ENCODE peak calls at places on chromosome 1, in nine cellular contexts. One of them, this sample, is unnamed.

GRCh38 chr1:56527548-56528302 is 51.6 kb downstream of the PLPP3 start:
- DNase-seq in SHP77 treated with DMSO at 0.1 percent for 48 hours: peak
- DNase-seq in stimulated activated CD4-positive, alpha-beta T cell treated with anti-CD3 and anti-CD28 coated beads, TNF-alpha, amount 100 ng/mL, for 4 hours: no peak
- DNase-seq in amniotic stem cell: no peak
- DNase-seq in bronchial epithelial cell: no peak
- DNase-seq in naive thymus-derived CD4-positive, alpha-beta T cell: no peak
- DNase-seq in retina: no peak
- DNase-seq in thoracic aorta: no peak
- DNase-seq in GM06990: no peak
- DNase-seq in this sample: no peak

GRCh38 chr1:9294440-9294773 is 1.7 kb downstream of the SPSB1 start:
- DNase-seq in thoracic aorta: no peak
- DNase-seq in bronchial epithelial cell: peak
- DNase-seq in GM06990: no peak
- DNase-seq in SHP77 treated with DMSO at 0.1 percent for 48 hours: no peak
- DNase-seq in amniotic stem cell: peak
- DNase-seq in retina: no peak
- DNase-seq in stimulated activated CD4-positive, alpha-beta T cell treated with anti-CD3 and anti-CD28 coated beads, TNF-alpha, amount 100 ng/mL, for 4 hours: no peak
- DNase-seq in naive thymus-derived CD4-positive, alpha-beta T cell: no peak
- DNase-seq in this sample: no peak

GRCh38 chr1:14184346-14184963 is 414.0 kb upstream of the KAZN start:
- DNase-seq in GM06990: no peak
- DNase-seq in stimulated activated CD4-positive, alpha-beta T cell treated with anti-CD3 and anti-CD28 coated beads, TNF-alpha, amount 100 ng/mL, for 4 hours: no peak
- DNase-seq in SHP77 treated with DMSO at 0.1 percent for 48 hours: no peak
- DNase-seq in thoracic aorta: no peak
- DNase-seq in amniotic stem cell: no peak
- DNase-seq in retina: no peak
- DNase-seq in bronchial epithelial cell: no peak
- DNase-seq in naive thymus-derived CD4-positive, alpha-beta T cell: no peak
- DNase-seq in this sample: no peak

GRCh38 chr1:64921761-64922160 is 44.6 kb downstream of the JAK1 start:
- DNase-seq in SHP77 treated with DMSO at 0.1 percent for 48 hours: no peak
- DNase-seq in amniotic stem cell: no peak
- DNase-seq in naive thymus-derived CD4-positive, alpha-beta T cell: no peak
- DNase-seq in bronchial epithelial cell: no peak
- DNase-seq in GM06990: no peak
- DNase-seq in retina: no peak
- DNase-seq in thoracic aorta: no peak
- DNase-seq in stimulated activated CD4-positive, alpha-beta T cell treated with anti-CD3 and anti-CD28 coated beads, TNF-alpha, amount 100 ng/mL, for 4 hours: no peak
- DNase-seq in this sample: no peak

GRCh38 chr1:205398586-205398985 is 23.3 kb downstream of the LEMD1 start:
- DNase-seq in retina: no peak
- DNase-seq in amniotic stem cell: no peak
- DNase-seq in bronchial epithelial cell: no peak
- DNase-seq in naive thymus-derived CD4-positive, alpha-beta T cell: no peak
- DNase-seq in thoracic aorta: no peak
- DNase-seq in GM06990: no peak
- DNase-seq in SHP77 treated with DMSO at 0.1 percent for 48 hours: no peak
- DNase-seq in stimulated activated CD4-positive, alpha-beta T cell treated with anti-CD3 and anti-CD28 coated beads, TNF-alpha, amount 100 ng/mL, for 4 hours: no peak
- DNase-seq in this sample: no peak

GRCh38 chr1:6601865-6602668 is 602 bp downstream of the KLHL21 start:
- DNase-seq in bronchial epithelial cell: peak
- DNase-seq in retina: peak
- DNase-seq in amniotic stem cell: no peak
- DNase-seq in naive thymus-derived CD4-positive, alpha-beta T cell: peak
- DNase-seq in SHP77 treated with DMSO at 0.1 percent for 48 hours: no peak
- DNase-seq in thoracic aorta: no peak
- DNase-seq in stimulated activated CD4-positive, alpha-beta T cell treated with anti-CD3 and anti-CD28 coated beads, TNF-alpha, amount 100 ng/mL, for 4 hours: no peak
- DNase-seq in GM06990: peak
- DNase-seq in this sample: peak

GRCh38 chr1:84719477-84720274 is 29.4 kb upstream of the SSX2IP start:
- DNase-seq in GM06990: no peak
- DNase-seq in stimulated activated CD4-positive, alpha-beta T cell treated with anti-CD3 and anti-CD28 coated beads, TNF-alpha, amount 100 ng/mL, for 4 hours: no peak
- DNase-seq in thoracic aorta: no peak
- DNase-seq in amniotic stem cell: no peak
- DNase-seq in bronchial epithelial cell: no peak
- DNase-seq in retina: peak
- DNase-seq in SHP77 treated with DMSO at 0.1 percent for 48 hours: no peak
- DNase-seq in naive thymus-derived CD4-positive, alpha-beta T cell: no peak
- DNase-seq in this sample: no peak

GRCh38 chr1:169550294-169550693 is 36.0 kb downstream of the F5 start:
- DNase-seq in SHP77 treated with DMSO at 0.1 percent for 48 hours: peak
- DNase-seq in retina: peak
- DNase-seq in thoracic aorta: no peak
- DNase-seq in stimulated activated CD4-positive, alpha-beta T cell treated with anti-CD3 and anti-CD28 coated beads, TNF-alpha, amount 100 ng/mL, for 4 hours: no peak
- DNase-seq in bronchial epithelial cell: peak
- DNase-seq in amniotic stem cell: no peak
- DNase-seq in GM06990: peak
- DNase-seq in naive thymus-derived CD4-positive, alpha-beta T cell: peak
- DNase-seq in this sample: no peak

GRCh38 chr1:172180886-172181285 is 239.6 kb upstream of the C1orf105 start:
- DNase-seq in thoracic aorta: no peak
- DNase-seq in SHP77 treated with DMSO at 0.1 percent for 48 hours: no peak
- DNase-seq in stimulated activated CD4-positive, alpha-beta T cell treated with anti-CD3 and anti-CD28 coated beads, TNF-alpha, amount 100 ng/mL, for 4 hours: no peak
- DNase-seq in amniotic stem cell: no peak
- DNase-seq in naive thymus-derived CD4-positive, alpha-beta T cell: peak
- DNase-seq in GM06990: peak
- DNase-seq in bronchial epithelial cell: peak
- DNase-seq in retina: no peak
- DNase-seq in this sample: peak

GRCh38 chr1:73765551-73766233 is 432.3 kb downstream of the LRRIQ3 start:
- DNase-seq in thoracic aorta: no peak
- DNase-seq in amniotic stem cell: no peak
- DNase-seq in naive thymus-derived CD4-positive, alpha-beta T cell: no peak
- DNase-seq in stimulated activated CD4-positive, alpha-beta T cell treated with anti-CD3 and anti-CD28 coated beads, TNF-alpha, amount 100 ng/mL, for 4 hours: no peak
- DNase-seq in SHP77 treated with DMSO at 0.1 percent for 48 hours: no peak
- DNase-seq in retina: no peak
- DNase-seq in bronchial epithelial cell: no peak
- DNase-seq in GM06990: no peak
- DNase-seq in this sample: no peak

GRCh38 chr1:15411593-15412487 is 2.2 kb downstream of the EFHD2 start:
- DNase-seq in stimulated activated CD4-positive, alpha-beta T cell treated with anti-CD3 and anti-CD28 coated beads, TNF-alpha, amount 100 ng/mL, for 4 hours: no peak
- DNase-seq in retina: no peak
- DNase-seq in bronchial epithelial cell: no peak
- DNase-seq in SHP77 treated with DMSO at 0.1 percent for 48 hours: no peak
- DNase-seq in thoracic aorta: no peak
- DNase-seq in GM06990: peak
- DNase-seq in naive thymus-derived CD4-positive, alpha-beta T cell: no peak
- DNase-seq in amniotic stem cell: no peak
- DNase-seq in this sample: peak

GRCh38 chr1:245960171-245960570 is 546.9 kb downstream of the SMYD3 start:
- DNase-seq in thoracic aorta: no peak
- DNase-seq in SHP77 treated with DMSO at 0.1 percent for 48 hours: no peak
- DNase-seq in naive thymus-derived CD4-positive, alpha-beta T cell: no peak
- DNase-seq in bronchial epithelial cell: no peak
- DNase-seq in stimulated activated CD4-positive, alpha-beta T cell treated with anti-CD3 and anti-CD28 coated beads, TNF-alpha, amount 100 ng/mL, for 4 hours: no peak
- DNase-seq in GM06990: no peak
- DNase-seq in amniotic stem cell: no peak
- DNase-seq in retina: no peak
- DNase-seq in this sample: no peak

GRCh38 chr1:7538033-7538432 is 233.1 kb upstream of the VAMP3 start:
- DNase-seq in GM06990: no peak
- DNase-seq in stimulated activated CD4-positive, alpha-beta T cell treated with anti-CD3 and anti-CD28 coated beads, TNF-alpha, amount 100 ng/mL, for 4 hours: no peak
- DNase-seq in naive thymus-derived CD4-positive, alpha-beta T cell: no peak
- DNase-seq in retina: no peak
- DNase-seq in SHP77 treated with DMSO at 0.1 percent for 48 hours: peak
- DNase-seq in bronchial epithelial cell: peak
- DNase-seq in amniotic stem cell: no peak
- DNase-seq in thoracic aorta: no peak
- DNase-seq in this sample: no peak

GRCh38 chr1:75791022-75791421 is 5.0 kb downstream of the RABGGTB start:
- DNase-seq in thoracic aorta: no peak
- DNase-seq in stimulated activated CD4-positive, alpha-beta T cell treated with anti-CD3 and anti-CD28 coated beads, TNF-alpha, amount 100 ng/mL, for 4 hours: no peak
- DNase-seq in retina: no peak
- DNase-seq in amniotic stem cell: no peak
- DNase-seq in GM06990: no peak
- DNase-seq in naive thymus-derived CD4-positive, alpha-beta T cell: no peak
- DNase-seq in SHP77 treated with DMSO at 0.1 percent for 48 hours: no peak
- DNase-seq in bronchial epithelial cell: peak
- DNase-seq in this sample: no peak

GRCh38 chr1:168628807-168629206 is 52.4 kb downstream of the XCL1 start:
- DNase-seq in amniotic stem cell: no peak
- DNase-seq in GM06990: no peak
- DNase-seq in bronchial epithelial cell: peak
- DNase-seq in SHP77 treated with DMSO at 0.1 percent for 48 hours: no peak
- DNase-seq in stimulated activated CD4-positive, alpha-beta T cell treated with anti-CD3 and anti-CD28 coated beads, TNF-alpha, amount 100 ng/mL, for 4 hours: no peak
- DNase-seq in naive thymus-derived CD4-positive, alpha-beta T cell: no peak
- DNase-seq in thoracic aorta: no peak
- DNase-seq in retina: no peak
- DNase-seq in this sample: no peak

GRCh38 chr1:29305943-29306342 is 69.6 kb downstream of the PTPRU start:
- DNase-seq in amniotic stem cell: no peak
- DNase-seq in naive thymus-derived CD4-positive, alpha-beta T cell: no peak
- DNase-seq in SHP77 treated with DMSO at 0.1 percent for 48 hours: no peak
- DNase-seq in thoracic aorta: no peak
- DNase-seq in bronchial epithelial cell: no peak
- DNase-seq in retina: no peak
- DNase-seq in stimulated activated CD4-positive, alpha-beta T cell treated with anti-CD3 and anti-CD28 coated beads, TNF-alpha, amount 100 ng/mL, for 4 hours: no peak
- DNase-seq in GM06990: no peak
- DNase-seq in this sample: no peak

GRCh38 chr1:56872597-56872996 is 18.0 kb downstream of the C8A start:
- DNase-seq in stimulated activated CD4-positive, alpha-beta T cell treated with anti-CD3 and anti-CD28 coated beads, TNF-alpha, amount 100 ng/mL, for 4 hours: no peak
- DNase-seq in retina: no peak
- DNase-seq in naive thymus-derived CD4-positive, alpha-beta T cell: no peak
- DNase-seq in GM06990: no peak
- DNase-seq in bronchial epithelial cell: peak
- DNase-seq in amniotic stem cell: no peak
- DNase-seq in SHP77 treated with DMSO at 0.1 percent for 48 hours: no peak
- DNase-seq in thoracic aorta: no peak
- DNase-seq in this sample: no peak

GRCh38 chr1:28002600-28002999 is 42.8 kb downstream of the XKR8 start:
- DNase-seq in thoracic aorta: no peak
- DNase-seq in GM06990: no peak
- DNase-seq in naive thymus-derived CD4-positive, alpha-beta T cell: no peak
- DNase-seq in amniotic stem cell: no peak
- DNase-seq in stimulated activated CD4-positive, alpha-beta T cell treated with anti-CD3 and anti-CD28 coated beads, TNF-alpha, amount 100 ng/mL, for 4 hours: no peak
- DNase-seq in bronchial epithelial cell: no peak
- DNase-seq in SHP77 treated with DMSO at 0.1 percent for 48 hours: no peak
- DNase-seq in retina: no peak
- DNase-seq in this sample: no peak